ENCODE peak calls at places on chromosomes 11 and 22, in six cellular contexts. I, R, X, L, B and S are unnamed samples.

GRCh38 chr22:46798366-46799057 is 36.1 kb downstream of the TBC1D22A start:
- DNase-seq in R (peak), L (peak), I (peak), B (peak), X (peak), S (no peak)

GRCh38 chr11:121581607-121582006 is 128.8 kb upstream of the SORL1-AS1 start:
- DNase-seq in R (no peak), X (no peak), I (no peak), B (no peak), L (no peak), S (no peak)

GRCh38 chr22:49735411-49736311 is 92.0 kb downstream of the BRD1 start:
- DNase-seq in B (no peak), I (peak), L (no peak), X (peak), R (no peak), S (no peak)

GRCh38 chr11:86660011-86660595 is 12.3 kb downstream of the ME3 start:
- DNase-seq in X (no peak), I (peak), L (no peak), B (peak), R (peak), S (no peak)

GRCh38 chr11:4982678-4983077 is 12.0 kb upstream of the OR51L1 start:
- DNase-seq in X (no peak), B (no peak), R (no peak), L (no peak), I (no peak), S (no peak)

GRCh38 chr11:68998390-68998911 is 14.6 kb downstream of the MRGPRF start:
- DNase-seq in X (peak), L (peak), I (peak), R (no peak), B (peak), S (no peak)

GRCh38 chr11:78226684-78227680 is 38.3 kb downstream of the USP35 start:
- DNase-seq in B (no peak), X (no peak), I (no peak), R (no peak), L (no peak), S (no peak)

GRCh38 chr11:7654094-7654742 is 19.1 kb downstream of the CYB5R2 start:
- DNase-seq in I (no peak), X (no peak), R (no peak), B (no peak), L (no peak), S (no peak)

GRCh38 chr11:35868491-35868890 is 75.4 kb upstream of the LDLRAD3 start:
- DNase-seq in R (no peak), X (no peak), I (no peak), B (no peak), L (no peak), S (no peak)

GRCh38 chr11:45085657-45086501 is 60.6 kb upstream of the PRDM11 start:
- DNase-seq in L (no peak), X (no peak), I (no peak), R (no peak), B (no peak), S (no peak)

GRCh38 chr11:73306069-73306468 is 2.0 kb upstream of the ARHGEF17 start:
- DNase-seq in I (no peak), B (no peak), X (no peak), R (no peak), L (no peak), S (no peak)

GRCh38 chr22:49930596-49931412 is 12.4 kb downstream of the CRELD2 start:
- DNase-seq in I (peak), B (peak), L (peak), X (no peak), R (peak), S (no peak)

GRCh38 chr11:7522546-7522945 is 8.7 kb downstream of the PPFIBP2 start:
- DNase-seq in X (no peak), B (no peak), I (no peak), L (no peak), R (no peak), S (no peak)

GRCh38 chr11:72236774-72237111 is 7.2 kb downstream of the PHOX2A start:
- DNase-seq in X (no peak), B (no peak), I (no peak), R (no peak), L (no peak), S (no peak)

GRCh38 chr11:115552151-115552550 is 47.9 kb upstream of the CADM1 start:
- DNase-seq in X (no peak), R (no peak), I (no peak), L (no peak), B (no peak), S (no peak)

GRCh38 chr11:14589421-14589820 is 54.2 kb upstream of the PDE3B start:
- DNase-seq in I (no peak), B (no peak), L (no peak), X (no peak), R (no peak), S (no peak)

GRCh38 chr22:32987081-32987631 is 71.0 kb downstream of the SYN3 start:
- DNase-seq in R (no peak), X (no peak), L (no peak), B (peak), I (no peak), S (no peak)

GRCh38 chr22:20430641-20431519 is 6.7 kb downstream of the SCARF2 start:
- DNase-seq in R (peak), X (peak), B (peak), L (peak), I (no peak), S (no peak)

GRCh38 chr11:121930004-121930965 is 185.7 kb downstream of the BLID start:
- DNase-seq in X (no peak), B (peak), L (no peak), I (peak), R (no peak), S (peak)

GRCh38 chr11:108624196-108624925 is 30.8 kb upstream of the EXPH5 start:
- DNase-seq in B (no peak), R (no peak), X (no peak), I (no peak), L (no peak), S (no peak)

GRCh38 chr22:44261861-44262595 is 50.7 kb downstream of the SHISAL1 start:
- DNase-seq in L (peak), X (peak), I (peak), B (no peak), R (no peak), S (no peak)

GRCh38 chr11:84117394-84117793 is 831.2 kb upstream of the CCDC90B start:
- DNase-seq in X (no peak), I (no peak), B (no peak), L (no peak), R (no peak), S (no peak)

GRCh38 chr22:31603081-31603525 is 58.9 kb downstream of the PISD start:
- DNase-seq in L (no peak), B (no peak), X (peak), I (peak), R (no peak), S (no peak)

GRCh38 chr22:38144025-38144405 is 33.5 kb upstream of the BAIAP2L2 start:
- DNase-seq in I (no peak), B (no peak), L (no peak), R (no peak), X (no peak), S (no peak)

GRCh38 chr22:37846433-37846832 is 2.3 kb upstream of the ANKRD54 start:
- DNase-seq in R (no peak), B (no peak), X (no peak), L (no peak), I (no peak), S (no peak)

GRCh38 chr22:48403521-48403921 is 1424.2 kb downstream of the BRD1 start:
- DNase-seq in B (no peak), X (no peak), I (no peak), L (no peak), R (no peak), S (no peak)

GRCh38 chr11:47991266-47991830 is 11.0 kb downstream of the PTPRJ start:
- DNase-seq in L (peak), R (no peak), X (no peak), B (no peak), I (no peak), S (peak)

GRCh38 chr11:92550411-92550810 is 325.8 kb downstream of the FAT3 start:
- DNase-seq in I (no peak), B (no peak), R (no peak), L (no peak), X (no peak), S (no peak)

GRCh38 chr11:45028921-45029680 is 78.4 kb upstream of the TP53I11 start:
- DNase-seq in X (no peak), B (no peak), L (no peak), R (no peak), I (no peak), S (no peak)

GRCh38 chr22:17748555-17749353 is 25.5 kb downstream of the BID start:
- DNase-seq in I (no peak), R (no peak), X (no peak), B (no peak), L (no peak), S (no peak)

GRCh38 chr11:120562806-120563425 is 51.4 kb downstream of the GRIK4 start:
- DNase-seq in B (peak), R (no peak), I (peak), L (no peak), X (no peak), S (no peak)

GRCh38 chr11:120566176-120566575 is 54.6 kb downstream of the GRIK4 start:
- DNase-seq in L (no peak), I (peak), B (no peak), R (no peak), X (no peak), S (peak)

GRCh38 chr11:120564573-120565301 is 53.2 kb downstream of the GRIK4 start:
- DNase-seq in R (peak), X (no peak), B (peak), L (peak), I (peak), S (peak)

GRCh38 chr11:120563698-120564572 is 52.4 kb downstream of the GRIK4 start:
- DNase-seq in R (no peak), B (no peak), I (peak), X (no peak), L (no peak), S (peak)

GRCh38 chr11:120565436-120566155 is 54.0 kb downstream of the GRIK4 start:
- DNase-seq in I (no peak), B (no peak), R (no peak), L (no peak), X (peak), S (no peak)
- H3K4me3 ChIP-seq in I (peak), B (no peak), R (no peak), L (peak), X (peak), S (peak)

GRCh38 chr11:128553662-128554392 is 33.5 kb downstream of the ETS1 start:
- DNase-seq in B (no peak), L (no peak), X (no peak), I (peak), R (no peak), S (peak)
- TF ChIP-seq CTCF in B (peak), L (peak), X (no peak), I (peak), R (peak), S (peak)

GRCh38 chr11:123196060-123196714 is 1.1 kb upstream of the CLMP start:
- DNase-seq in X (no peak), L (no peak), I (no peak), R (no peak), B (no peak), S (no peak)
- H3K4me3 ChIP-seq in X (peak), L (peak), I (no peak), R (peak), B (peak), S (no peak)

GRCh38 chr11:34624069-34624468 is 3.2 kb downstream of the EHF start:
- DNase-seq in B (no peak), L (no peak), R (no peak), I (no peak), X (no peak), S (no peak)
- TF ChIP-seq CTCF in B (no peak), L (no peak), R (no peak), I (no peak), X (no peak), S (no peak)

GRCh38 chr11:22432331-22433065 is 94.3 kb downstream of the SLC17A6 start:
- DNase-seq in R (no peak), I (peak), X (no peak), B (peak), L (peak), S (no peak)
- H3K4me3 ChIP-seq in R (peak), I (no peak), X (peak), B (peak), L (peak), S (peak)

DNA sequence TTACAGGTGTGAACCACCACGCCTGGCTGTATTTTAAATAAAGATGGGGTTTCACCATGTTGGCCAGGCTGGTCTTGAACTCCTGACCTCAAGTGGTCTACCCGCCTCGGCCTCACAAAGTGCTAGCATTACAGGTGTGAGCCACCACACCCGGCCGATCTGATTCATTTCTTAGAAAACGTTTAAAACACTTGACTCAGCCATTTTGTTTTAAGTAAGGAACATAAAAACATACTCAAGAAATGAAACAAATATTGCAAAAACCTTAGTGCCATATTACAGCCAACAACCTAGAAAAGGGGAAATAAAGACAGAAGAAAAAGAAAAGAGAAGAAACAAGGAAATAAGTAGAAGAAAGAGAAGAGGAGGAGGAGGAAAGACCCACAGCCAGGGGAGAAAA is 17.4 kb downstream of the LRFN4 start:
- DNase-seq in R (no peak), L (no peak), B (no peak), I (no peak), X (no peak), S (no peak)
- TF ChIP-seq CTCF in R (no peak), L (no peak), B (no peak), I (no peak), X (no peak), S (no peak)

GRCh38 chr11:12686246-12687060 is 12.2 kb downstream of the TEAD1 start:
- DNase-seq in B (no peak), R (no peak), L (no peak), I (no peak), X (no peak), S (no peak)
- H3K4me3 ChIP-seq in B (no peak), R (no peak), L (no peak), I (no peak), X (no peak), S (no peak)